ENCODE peak calls at places on chromosomes 16 and 17, in ten cellular contexts. T is ovary, P is astrocyte of the spinal cord, E is OCI-LY7, W is HFF-Myc, N is progenitor cell of endocrine pancreas, U is neural progenitor cell, R is GM23338, L is fibroblast of the aortic adventitia, D is AG09319. Y is an unnamed sample.

GRCh38 chr16:9630119-9630518 is 538.7 kb downstream of the HAPSTR1 start:
- DNase-seq in U (no peak), T (no peak), L (no peak), W (no peak), P (no peak), R (no peak), E (no peak), D (no peak), N (no peak), Y (no peak)

GRCh38 chr16:66359012-66359411 is 7.5 kb upstream of the CDH5 start:
- DNase-seq in R (no peak), L (peak), T (no peak), E (no peak), P (peak), U (no peak), W (no peak), N (no peak), D (no peak), Y (no peak)

GRCh38 chr17:73841431-73842060 is 197.3 kb upstream of the SDK2 start:
- DNase-seq in D (no peak), R (peak), T (no peak), E (peak), W (no peak), U (peak), L (no peak), P (no peak), N (no peak), Y (no peak)

GRCh38 chr16:15853021-15853420 is 3.8 kb downstream of the MYH11 start:
- DNase-seq in N (no peak), W (no peak), D (no peak), U (no peak), E (no peak), T (no peak), P (no peak), L (no peak), R (no peak), Y (no peak)

GRCh38 chr17:29251969-29252866 is 5.6 kb downstream of the CRYBA1 start:
- DNase-seq in L (peak), D (no peak), P (peak), N (no peak), E (peak), U (peak), T (no peak), W (peak), R (peak), Y (peak)

GRCh38 chr16:86826931-86827330 is 248.6 kb downstream of the FOXL1 start:
- DNase-seq in P (peak), R (peak), L (no peak), W (no peak), E (no peak), N (no peak), U (peak), D (no peak), T (no peak), Y (no peak)

GRCh38 chr17:4362141-4362540 is 4.3 kb downstream of the UBE2G1 start:
- DNase-seq in R (no peak), W (no peak), P (no peak), D (no peak), E (peak), N (no peak), U (no peak), T (no peak), L (peak), Y (no peak)

GRCh38 chr17:47204722-47205418 is 4.3 kb upstream of the MYL4 start:
- DNase-seq in P (no peak), L (peak), U (no peak), R (no peak), D (no peak), N (no peak), T (no peak), E (peak), W (no peak), Y (peak)

GRCh38 chr17:27485711-27486495 is 29.7 kb downstream of the KSR1 start:
- DNase-seq in W (no peak), R (no peak), L (no peak), U (no peak), P (no peak), T (no peak), D (no peak), N (no peak), E (no peak), Y (no peak)

GRCh38 chr17:31488264-31488981 is 96.9 kb downstream of the RAB11FIP4 start:
- DNase-seq in U (peak), E (peak), P (no peak), L (no peak), R (peak), N (no peak), D (no peak), W (no peak), T (peak), Y (peak)

GRCh38 chr17:75476752-75477492 is 20.5 kb downstream of the TMEM94 start:
- DNase-seq in D (no peak), U (peak), R (no peak), N (no peak), L (no peak), E (no peak), P (no peak), W (no peak), T (no peak), Y (no peak)

GRCh38 chr16:85464342-85465305 is 148.5 kb upstream of the GSE1 start:
- DNase-seq in W (no peak), D (no peak), R (no peak), U (no peak), P (no peak), N (no peak), E (no peak), L (no peak), T (no peak), Y (no peak)

GRCh38 chr16:4291699-4292098 is 18.9 kb upstream of the TFAP4 start:
- DNase-seq in E (no peak), R (no peak), T (no peak), L (no peak), U (no peak), D (no peak), W (no peak), P (no peak), N (no peak), Y (no peak)

GRCh38 chr16:4293822-4294457 is 21.1 kb upstream of the TFAP4 start:
- DNase-seq in L (peak), N (peak), R (peak), U (peak), W (no peak), T (peak), P (peak), D (no peak), E (no peak), Y (no peak)

GRCh38 chr16:4293181-4293716 is 20.4 kb upstream of the TFAP4 start:
- DNase-seq in P (no peak), T (no peak), D (no peak), L (no peak), R (peak), U (no peak), E (no peak), W (no peak), N (no peak), Y (no peak)

GRCh38 chr16:4288148-4288921 is 15.5 kb upstream of the TFAP4 start:
- DNase-seq in N (peak), E (peak), U (peak), D (no peak), T (peak), W (no peak), L (peak), R (peak), P (peak), Y (peak)

GRCh38 chr16:4290236-4290830 is 17.5 kb upstream of the TFAP4 start:
- DNase-seq in U (no peak), L (peak), E (no peak), P (peak), N (no peak), W (no peak), R (peak), T (no peak), D (no peak), Y (no peak)
- TF ChIP-seq CTCF in U (no peak), L (peak), E (no peak), P (peak), N (no peak), W (peak), R (no peak), T (no peak), D (peak), Y (no peak)

DNA sequence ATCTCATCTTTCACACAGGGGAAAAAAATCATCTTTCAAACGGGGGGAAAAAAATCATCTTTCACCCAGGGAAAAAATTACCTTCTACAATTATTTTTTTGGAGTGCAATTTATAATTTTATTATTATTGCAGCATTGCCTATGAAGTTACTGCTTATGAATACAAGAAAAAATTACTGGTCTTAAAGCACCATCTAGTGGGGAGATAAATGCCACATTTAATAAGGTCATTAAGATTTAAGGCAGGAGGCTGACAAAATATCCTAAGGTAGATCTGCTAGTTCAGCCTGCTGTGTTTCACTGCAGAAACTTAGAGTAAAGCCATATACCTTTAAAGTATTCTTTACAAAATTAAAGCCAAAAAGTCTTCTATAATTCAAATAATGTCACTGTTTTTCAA is 13.7 kb downstream of the SHCBP1 start:
- DNase-seq in R (peak), W (no peak), D (peak), U (no peak), L (peak), N (no peak), T (no peak), E (peak), P (peak), Y (no peak)
- TF ChIP-seq CTCF in R (no peak), W (peak), D (peak), U (peak), L (peak), N (peak), T (peak), E (peak), P (peak), Y (no peak)

GRCh38 chr17:17817552-17817947 is 19.2 kb downstream of the SREBF1 start:
- DNase-seq in D (no peak), E (no peak), R (no peak), U (no peak), L (no peak), W (no peak), T (no peak), N (no peak), P (no peak), Y (no peak)

GRCh38 chr17:17818088-17818526 is 18.7 kb downstream of the SREBF1 start:
- DNase-seq in E (peak), P (no peak), N (no peak), L (peak), D (no peak), W (no peak), R (peak), U (no peak), T (no peak), Y (peak)

GRCh38 chr17:17815436-17816200 is 21.2 kb downstream of the SREBF1 start:
- DNase-seq in N (no peak), D (no peak), T (no peak), L (no peak), W (no peak), E (no peak), U (no peak), R (no peak), P (no peak), Y (no peak)

GRCh38 chr17:17816240-17816814 is 20.5 kb downstream of the SREBF1 start:
- DNase-seq in T (no peak), E (no peak), D (no peak), U (no peak), P (no peak), R (no peak), N (no peak), W (no peak), L (no peak), Y (no peak)

GRCh38 chr17:17816831-17817551 is 19.8 kb downstream of the SREBF1 start:
- DNase-seq in P (no peak), E (no peak), U (no peak), D (no peak), N (no peak), W (no peak), L (no peak), R (no peak), T (no peak), Y (no peak)
- TF ChIP-seq CTCF in P (peak), E (no peak), U (no peak), D (no peak), N (no peak), W (no peak), L (no peak), R (peak), T (no peak), Y (no peak)

DNA sequence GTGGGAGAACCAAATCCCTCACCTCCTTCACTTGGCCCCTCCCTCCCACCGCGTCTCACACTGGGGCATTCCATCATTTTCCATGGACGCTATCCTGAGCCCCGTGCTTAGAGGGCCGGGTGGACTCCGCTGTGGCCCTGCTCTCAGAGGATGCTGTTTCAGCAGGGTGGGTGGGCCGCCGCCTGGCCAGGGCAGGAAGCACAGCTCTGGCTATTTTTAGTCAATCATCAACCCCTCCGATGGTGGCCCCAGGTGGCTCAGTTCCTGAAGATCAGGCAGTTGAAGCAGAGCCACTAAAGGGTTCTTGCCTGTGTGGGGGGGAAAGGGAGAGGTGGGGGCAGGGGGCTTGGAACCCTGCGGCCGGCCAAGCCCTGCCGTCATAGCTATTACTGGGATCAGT is 230.3 kb downstream of the ENGASE start:
- DNase-seq in R (peak), P (no peak), D (no peak), N (no peak), W (no peak), U (no peak), E (peak), T (no peak), L (no peak), Y (no peak)
- TF ChIP-seq CTCF in R (peak), P (no peak), D (no peak), N (no peak), W (no peak), U (peak), E (peak), T (no peak), L (no peak), Y (no peak)

GRCh38 chr17:10879110-10879509 is 41.2 kb upstream of the PIRT start:
- DNase-seq in P (no peak), W (no peak), N (peak), L (no peak), R (peak), U (peak), D (no peak), T (no peak), E (peak), Y (no peak)
- TF ChIP-seq CTCF in P (no peak), W (no peak), N (peak), L (no peak), R (peak), U (peak), D (no peak), T (no peak), E (peak), Y (no peak)

DNA sequence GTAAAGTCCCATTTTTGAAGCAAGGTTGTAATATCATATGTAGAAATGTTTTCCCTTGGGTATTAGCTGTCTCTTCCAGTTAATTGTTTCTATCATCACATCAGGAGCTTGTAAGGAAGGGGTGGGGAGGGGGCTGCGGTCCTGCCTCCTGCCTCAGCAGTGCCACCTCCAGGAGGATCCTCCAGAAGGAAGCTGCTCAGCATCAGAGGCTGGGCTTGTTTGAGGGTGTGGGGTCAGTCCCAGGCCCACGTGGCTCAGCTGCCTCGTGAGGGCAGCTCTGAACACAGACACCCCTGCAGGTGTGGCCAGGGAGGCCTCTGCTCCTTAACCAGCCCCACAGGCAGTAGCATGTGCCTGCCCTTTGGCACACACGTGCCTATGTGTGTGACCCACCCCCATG is 46.2 kb downstream of the MRM1 start:
- DNase-seq in P (no peak), L (no peak), N (no peak), T (no peak), U (peak), D (no peak), R (peak), W (no peak), E (no peak), Y (no peak)
- TF ChIP-seq CTCF in P (no peak), L (no peak), N (no peak), T (no peak), U (peak), D (no peak), R (peak), W (peak), E (peak), Y (no peak)

GRCh38 chr17:33949100-33949499 is 306.0 kb upstream of the CCL2 start:
- DNase-seq in D (no peak), N (peak), U (peak), L (no peak), E (no peak), P (no peak), T (no peak), W (no peak), R (peak), Y (no peak)
- TF ChIP-seq CTCF in D (no peak), N (peak), U (peak), L (no peak), E (peak), P (no peak), T (no peak), W (peak), R (peak), Y (peak)

DNA sequence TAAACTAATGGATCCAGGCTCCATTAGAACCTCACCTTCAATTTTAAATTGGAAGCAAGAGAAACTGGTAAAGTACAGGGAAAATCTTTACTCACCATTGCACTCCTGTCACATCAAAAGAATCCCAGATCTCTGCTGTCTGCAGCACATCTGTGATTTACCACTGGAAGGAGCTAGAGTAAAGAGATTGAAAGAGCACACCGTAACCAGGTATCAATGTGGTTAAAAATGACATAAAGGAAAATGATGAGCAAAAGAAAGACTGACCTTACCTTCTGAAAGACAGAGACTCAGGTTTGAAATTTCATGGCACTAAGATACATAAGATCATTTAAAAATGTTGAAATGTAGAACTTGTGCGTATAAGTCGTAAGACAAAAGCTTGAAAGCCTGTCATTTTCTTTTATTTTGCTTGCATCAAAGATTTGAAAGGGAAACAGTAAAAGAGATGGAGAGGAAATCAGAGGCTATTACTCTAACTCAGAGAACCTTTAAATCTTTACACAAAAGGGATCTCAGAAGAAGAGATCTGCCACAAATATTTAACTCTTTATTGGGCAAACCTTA is 678.2 kb upstream of the GOT2 start:
- DNase-seq in D (no peak), R (peak), T (no peak), E (no peak), N (no peak), L (no peak), U (peak), W (no peak), P (peak), Y (no peak)
- TF ChIP-seq CTCF in D (peak), R (peak), T (no peak), E (peak), N (peak), L (no peak), U (peak), W (peak), P (peak), Y (no peak)

DNA sequence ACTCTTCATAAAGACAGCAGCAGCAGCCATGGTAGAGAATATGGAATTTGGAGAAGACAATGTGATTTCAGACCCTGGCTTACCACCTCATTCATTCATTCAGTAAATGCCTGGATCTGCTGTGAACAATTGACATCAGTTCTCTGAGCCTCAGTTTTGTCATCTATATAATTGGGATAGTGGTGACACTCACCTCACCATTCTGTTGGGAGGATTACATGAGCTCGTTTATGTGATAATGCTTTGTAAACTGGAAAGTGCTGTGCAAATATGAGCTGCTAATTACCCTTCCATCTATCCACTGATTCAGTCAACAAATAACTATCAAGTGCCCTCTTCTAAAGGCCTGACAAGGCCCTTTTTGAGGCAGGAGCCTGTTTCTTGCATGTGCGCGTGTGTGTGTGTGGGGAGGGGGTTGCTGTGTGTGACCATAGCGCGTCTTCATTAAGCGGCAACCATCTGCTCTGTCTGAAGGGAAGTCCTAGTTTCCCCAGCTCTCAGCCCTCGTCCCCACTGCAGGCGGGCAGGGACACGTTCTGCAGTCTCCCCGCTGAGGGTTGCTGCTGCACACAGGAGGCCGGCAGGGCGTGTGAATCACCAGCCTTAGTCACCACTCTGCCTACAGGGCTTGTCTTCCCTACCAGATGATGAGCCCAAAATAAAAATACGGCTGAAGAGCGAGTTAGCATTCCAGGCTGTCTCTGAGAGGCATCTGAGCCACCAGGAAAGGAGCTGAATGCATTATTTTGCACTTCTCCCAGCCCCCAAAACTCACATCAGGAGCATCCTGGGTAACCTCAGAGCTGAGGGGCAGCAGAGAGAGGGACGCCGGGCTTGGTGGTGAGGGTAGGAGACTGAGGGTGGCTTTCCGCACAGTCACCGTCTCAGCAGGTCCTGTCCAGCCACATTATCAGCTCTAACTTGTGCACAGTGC is 19.9 kb downstream of the ARL4D start:
- DNase-seq in P (peak), U (peak), D (peak), R (peak), T (peak), W (peak), L (peak), N (no peak), E (no peak), Y (no peak)
- TF ChIP-seq CTCF in P (no peak), U (no peak), D (peak), R (no peak), T (no peak), W (no peak), L (peak), N (no peak), E (no peak), Y (no peak)

Y was measured in GM20000.